ENCODE peak calls at places on chromosomes 6 and 20, in ten cellular contexts. One of them, this sample, is unnamed.

GRCh38 chr6:111534366-111534765 is 51.3 kb upstream of the REV3L start:
- DNase-seq in body of pancreas: peak
- DNase-seq in epithelial cell of esophagus: peak
- DNase-seq in astrocyte: peak
- DNase-seq in stomach: peak
- DNase-seq in colonic mucosa: peak
- DNase-seq in fibroblast of the aortic adventitia: no peak
- DNase-seq in AG10803: no peak
- DNase-seq in MM.1S: no peak
- DNase-seq in heart left ventricle: no peak
- DNase-seq in this sample: peak

GRCh38 chr20:43984587-43984986 is 69.9 kb downstream of the TOX2 start:
- DNase-seq in astrocyte: no peak
- DNase-seq in heart left ventricle: no peak
- DNase-seq in AG10803: no peak
- DNase-seq in colonic mucosa: peak
- DNase-seq in MM.1S: no peak
- DNase-seq in fibroblast of the aortic adventitia: no peak
- DNase-seq in body of pancreas: no peak
- DNase-seq in stomach: no peak
- DNase-seq in epithelial cell of esophagus: no peak
- DNase-seq in this sample: no peak

GRCh38 chr6:159074866-159075265 is 30.1 kb upstream of the TAGAP start:
- DNase-seq in astrocyte: no peak
- DNase-seq in AG10803: no peak
- DNase-seq in fibroblast of the aortic adventitia: no peak
- DNase-seq in epithelial cell of esophagus: no peak
- DNase-seq in MM.1S: no peak
- DNase-seq in body of pancreas: no peak
- DNase-seq in stomach: no peak
- DNase-seq in heart left ventricle: no peak
- DNase-seq in colonic mucosa: peak
- DNase-seq in this sample: no peak

GRCh38 chr6:74611220-74611619 is 594.6 kb downstream of the COL12A1 start:
- DNase-seq in AG10803: no peak
- DNase-seq in body of pancreas: no peak
- DNase-seq in astrocyte: no peak
- DNase-seq in fibroblast of the aortic adventitia: no peak
- DNase-seq in colonic mucosa: no peak
- DNase-seq in heart left ventricle: no peak
- DNase-seq in MM.1S: no peak
- DNase-seq in epithelial cell of esophagus: peak
- DNase-seq in stomach: no peak
- DNase-seq in this sample: peak

GRCh38 chr6:11868392-11868791 is 89.8 kb upstream of the ADTRP start:
- DNase-seq in astrocyte: no peak
- DNase-seq in body of pancreas: no peak
- DNase-seq in epithelial cell of esophagus: no peak
- DNase-seq in AG10803: no peak
- DNase-seq in stomach: no peak
- DNase-seq in colonic mucosa: no peak
- DNase-seq in heart left ventricle: no peak
- DNase-seq in MM.1S: no peak
- DNase-seq in fibroblast of the aortic adventitia: peak
- DNase-seq in this sample: peak

GRCh38 chr20:24775966-24776365 is 173.1 kb upstream of the CST7 start:
- DNase-seq in heart left ventricle: no peak
- DNase-seq in body of pancreas: no peak
- DNase-seq in colonic mucosa: no peak
- DNase-seq in AG10803: no peak
- DNase-seq in astrocyte: no peak
- DNase-seq in MM.1S: no peak
- DNase-seq in epithelial cell of esophagus: peak
- DNase-seq in stomach: no peak
- DNase-seq in fibroblast of the aortic adventitia: no peak
- DNase-seq in this sample: no peak

GRCh38 chr6:54288476-54288875 is 19.8 kb upstream of the TINAG start:
- DNase-seq in AG10803: no peak
- DNase-seq in body of pancreas: no peak
- DNase-seq in colonic mucosa: no peak
- DNase-seq in fibroblast of the aortic adventitia: no peak
- DNase-seq in heart left ventricle: no peak
- DNase-seq in stomach: no peak
- DNase-seq in astrocyte: no peak
- DNase-seq in MM.1S: no peak
- DNase-seq in epithelial cell of esophagus: no peak
- DNase-seq in this sample: peak

GRCh38 chr20:43752561-43753301 is 25.9 kb upstream of the GTSF1L start:
- DNase-seq in astrocyte: peak
- DNase-seq in stomach: peak
- DNase-seq in epithelial cell of esophagus: peak
- DNase-seq in MM.1S: peak
- DNase-seq in fibroblast of the aortic adventitia: peak
- DNase-seq in heart left ventricle: peak
- DNase-seq in colonic mucosa: peak
- DNase-seq in AG10803: peak
- DNase-seq in body of pancreas: peak
- DNase-seq in this sample: peak

GRCh38 chr6:41040101-41040910 is 1.3 kb upstream of the UNC5CL start:
- DNase-seq in epithelial cell of esophagus: peak
- DNase-seq in stomach: peak
- DNase-seq in colonic mucosa: peak
- DNase-seq in astrocyte: peak
- DNase-seq in MM.1S: no peak
- DNase-seq in heart left ventricle: no peak
- DNase-seq in AG10803: no peak
- DNase-seq in body of pancreas: peak
- DNase-seq in fibroblast of the aortic adventitia: no peak
- DNase-seq in this sample: peak

DNA sequence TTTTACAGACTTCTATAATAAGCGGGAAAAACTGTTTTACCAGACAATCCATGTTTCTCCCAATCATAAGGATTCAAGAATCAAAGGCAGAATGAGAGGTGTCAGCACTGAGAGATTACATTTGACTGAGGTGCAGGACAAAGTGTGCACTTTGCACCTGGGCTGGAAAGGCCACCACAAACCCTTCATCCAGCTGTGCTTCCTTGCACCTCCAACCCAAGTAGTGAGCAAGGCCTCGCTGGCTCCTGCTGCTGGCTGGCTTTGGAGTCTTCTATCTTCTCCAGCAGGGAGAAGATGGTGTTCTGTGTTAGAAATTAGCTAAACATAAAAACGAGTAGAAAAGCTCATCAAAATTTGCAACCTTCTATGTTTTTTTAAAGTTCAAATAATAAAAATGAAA is 77.7 kb downstream of the CHD6 start:
- DNase-seq in MM.1S: no peak
- DNase-seq in astrocyte: no peak
- DNase-seq in heart left ventricle: no peak
- DNase-seq in colonic mucosa: no peak
- DNase-seq in AG10803: no peak
- DNase-seq in epithelial cell of esophagus: no peak
- DNase-seq in body of pancreas: no peak
- DNase-seq in fibroblast of the aortic adventitia: no peak
- DNase-seq in stomach: no peak
- DNase-seq in this sample: no peak
- TF ChIP-seq CTCF in MM.1S: no peak
- TF ChIP-seq CTCF in astrocyte: no peak
- TF ChIP-seq CTCF in heart left ventricle: no peak
- TF ChIP-seq CTCF in colonic mucosa: no peak
- TF ChIP-seq CTCF in AG10803: no peak
- TF ChIP-seq CTCF in epithelial cell of esophagus: no peak
- TF ChIP-seq CTCF in body of pancreas: no peak
- TF ChIP-seq CTCF in fibroblast of the aortic adventitia: no peak
- TF ChIP-seq CTCF in stomach: no peak
- TF ChIP-seq CTCF in this sample: no peak

GRCh38 chr20:19760371-19760721 is 2.3 kb downstream of the RIN2 start:
- DNase-seq in fibroblast of the aortic adventitia: no peak
- DNase-seq in AG10803: no peak
- DNase-seq in heart left ventricle: no peak
- DNase-seq in colonic mucosa: no peak
- DNase-seq in stomach: no peak
- DNase-seq in epithelial cell of esophagus: no peak
- DNase-seq in astrocyte: no peak
- DNase-seq in body of pancreas: no peak
- DNase-seq in MM.1S: no peak
- DNase-seq in this sample: no peak

GRCh38 chr20:19757487-19757972 is 528 bp upstream of the RIN2 start:
- DNase-seq in AG10803: peak
- DNase-seq in fibroblast of the aortic adventitia: peak
- DNase-seq in MM.1S: peak
- DNase-seq in epithelial cell of esophagus: peak
- DNase-seq in astrocyte: peak
- DNase-seq in body of pancreas: peak
- DNase-seq in stomach: peak
- DNase-seq in heart left ventricle: peak
- DNase-seq in colonic mucosa: peak
- DNase-seq in this sample: peak

GRCh38 chr20:19758888-19759331 is 852 bp downstream of the RIN2 start:
- DNase-seq in colonic mucosa: peak
- DNase-seq in fibroblast of the aortic adventitia: peak
- DNase-seq in body of pancreas: peak
- DNase-seq in heart left ventricle: peak
- DNase-seq in stomach: peak
- DNase-seq in AG10803: peak
- DNase-seq in astrocyte: peak
- DNase-seq in MM.1S: no peak
- DNase-seq in epithelial cell of esophagus: peak
- DNase-seq in this sample: peak

GRCh38 chr20:19757973-19758887 is at the start of gene RIN2:
- DNase-seq in AG10803: peak
- DNase-seq in stomach: peak
- DNase-seq in colonic mucosa: no peak
- DNase-seq in fibroblast of the aortic adventitia: peak
- DNase-seq in heart left ventricle: peak
- DNase-seq in MM.1S: peak
- DNase-seq in epithelial cell of esophagus: peak
- DNase-seq in astrocyte: peak
- DNase-seq in body of pancreas: peak
- DNase-seq in this sample: peak

GRCh38 chr20:19756756-19757486 is 1.1 kb upstream of the RIN2 start:
- DNase-seq in body of pancreas: peak
- DNase-seq in epithelial cell of esophagus: no peak
- DNase-seq in AG10803: no peak
- DNase-seq in colonic mucosa: no peak
- DNase-seq in stomach: peak
- DNase-seq in MM.1S: no peak
- DNase-seq in heart left ventricle: no peak
- DNase-seq in fibroblast of the aortic adventitia: no peak
- DNase-seq in astrocyte: no peak
- DNase-seq in this sample: no peak
- H3K4me3 ChIP-seq in body of pancreas: peak
- H3K4me3 ChIP-seq in epithelial cell of esophagus: peak
- H3K4me3 ChIP-seq in AG10803: peak
- H3K4me3 ChIP-seq in colonic mucosa: peak
- H3K4me3 ChIP-seq in stomach: peak
- H3K4me3 ChIP-seq in MM.1S: peak
- H3K4me3 ChIP-seq in heart left ventricle: peak
- H3K4me3 ChIP-seq in fibroblast of the aortic adventitia: peak
- H3K4me3 ChIP-seq in astrocyte: peak
- H3K4me3 ChIP-seq in this sample: peak

DNA sequence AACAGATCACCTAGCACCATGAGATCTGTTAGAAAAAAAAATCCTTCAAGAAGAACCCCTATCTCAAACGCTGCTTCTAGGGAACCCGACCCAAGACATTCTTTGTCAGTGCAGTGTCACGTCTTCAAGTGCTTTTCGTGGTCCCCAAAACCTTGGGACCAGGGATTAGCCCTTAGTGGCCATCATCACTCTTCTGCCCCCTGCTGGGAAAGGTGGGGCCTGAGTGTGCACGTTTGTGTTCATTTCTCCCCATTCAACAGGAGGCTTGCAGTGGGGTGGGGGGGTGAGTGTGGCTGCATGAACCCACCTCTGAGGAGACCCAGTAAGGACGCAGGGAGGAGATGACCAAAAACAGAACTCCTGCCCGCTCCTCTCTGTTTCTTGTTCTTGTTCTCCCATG is 218.2 kb upstream of the RNF24 start:
- DNase-seq in MM.1S: no peak
- DNase-seq in body of pancreas: no peak
- DNase-seq in fibroblast of the aortic adventitia: no peak
- DNase-seq in AG10803: no peak
- DNase-seq in epithelial cell of esophagus: no peak
- DNase-seq in heart left ventricle: no peak
- DNase-seq in stomach: no peak
- DNase-seq in colonic mucosa: no peak
- DNase-seq in astrocyte: no peak
- DNase-seq in this sample: no peak
- TF ChIP-seq CTCF in MM.1S: peak
- TF ChIP-seq CTCF in body of pancreas: no peak
- TF ChIP-seq CTCF in fibroblast of the aortic adventitia: peak
- TF ChIP-seq CTCF in AG10803: peak
- TF ChIP-seq CTCF in epithelial cell of esophagus: no peak
- TF ChIP-seq CTCF in heart left ventricle: no peak
- TF ChIP-seq CTCF in stomach: no peak
- TF ChIP-seq CTCF in colonic mucosa: no peak
- TF ChIP-seq CTCF in astrocyte: no peak
- TF ChIP-seq CTCF in this sample: peak

GRCh38 chr6:169831450-169832246 is 80.2 kb downstream of the ERMARD start:
- DNase-seq in body of pancreas: peak
- DNase-seq in epithelial cell of esophagus: peak
- DNase-seq in heart left ventricle: peak
- DNase-seq in AG10803: peak
- DNase-seq in fibroblast of the aortic adventitia: peak
- DNase-seq in colonic mucosa: peak
- DNase-seq in MM.1S: no peak
- DNase-seq in stomach: peak
- DNase-seq in astrocyte: peak
- DNase-seq in this sample: peak
- H3K4me3 ChIP-seq in body of pancreas: no peak
- H3K4me3 ChIP-seq in epithelial cell of esophagus: no peak
- H3K4me3 ChIP-seq in heart left ventricle: no peak
- H3K4me3 ChIP-seq in AG10803: no peak
- H3K4me3 ChIP-seq in fibroblast of the aortic adventitia: no peak
- H3K4me3 ChIP-seq in colonic mucosa: no peak
- H3K4me3 ChIP-seq in MM.1S: no peak
- H3K4me3 ChIP-seq in stomach: peak
- H3K4me3 ChIP-seq in astrocyte: no peak
- H3K4me3 ChIP-seq in this sample: no peak

GRCh38 chr20:17682103-17682888 is at the start of gene RRBP1:
- DNase-seq in astrocyte: peak
- DNase-seq in stomach: peak
- DNase-seq in body of pancreas: peak
- DNase-seq in colonic mucosa: peak
- DNase-seq in fibroblast of the aortic adventitia: peak
- DNase-seq in heart left ventricle: peak
- DNase-seq in AG10803: peak
- DNase-seq in epithelial cell of esophagus: peak
- DNase-seq in MM.1S: peak
- DNase-seq in this sample: peak
- TF ChIP-seq CTCF in astrocyte: peak
- TF ChIP-seq CTCF in stomach: peak
- TF ChIP-seq CTCF in body of pancreas: peak
- TF ChIP-seq CTCF in colonic mucosa: peak
- TF ChIP-seq CTCF in fibroblast of the aortic adventitia: peak
- TF ChIP-seq CTCF in heart left ventricle: peak
- TF ChIP-seq CTCF in AG10803: peak
- TF ChIP-seq CTCF in epithelial cell of esophagus: peak
- TF ChIP-seq CTCF in MM.1S: peak
- TF ChIP-seq CTCF in this sample: peak

GRCh38 chr6:235763-236360 is 56.4 kb upstream of the DUSP22 start:
- DNase-seq in stomach: no peak
- DNase-seq in fibroblast of the aortic adventitia: peak
- DNase-seq in body of pancreas: no peak
- DNase-seq in MM.1S: peak
- DNase-seq in astrocyte: peak
- DNase-seq in heart left ventricle: no peak
- DNase-seq in epithelial cell of esophagus: no peak
- DNase-seq in AG10803: peak
- DNase-seq in colonic mucosa: no peak
- DNase-seq in this sample: peak
- H3K4me3 ChIP-seq in stomach: peak
- H3K4me3 ChIP-seq in fibroblast of the aortic adventitia: peak
- H3K4me3 ChIP-seq in body of pancreas: no peak
- H3K4me3 ChIP-seq in MM.1S: peak
- H3K4me3 ChIP-seq in astrocyte: no peak
- H3K4me3 ChIP-seq in heart left ventricle: peak
- H3K4me3 ChIP-seq in epithelial cell of esophagus: no peak
- H3K4me3 ChIP-seq in AG10803: peak
- H3K4me3 ChIP-seq in colonic mucosa: no peak
- H3K4me3 ChIP-seq in this sample: peak

This sample was measured in choroid plexus epithelial cell.